ENCODE peak calls at places on chromosome 15, in four cellular contexts. T, P, L and F are unnamed samples. For H3K4me1, the result is how much of the 10 kb centered on the place peaks cover.

GRCh38 chr15:32715276-32715675 is 2.5 kb upstream of the GREM1 start:
- DNase-seq in P (no peak), T (peak), L (no peak), F (no peak)

GRCh38 chr15:36601497-36601932 is 22.1 kb downstream of the CDIN1 start:
- DNase-seq in L (no peak), P (peak), T (peak), F (no peak)

GRCh38 chr15:85831415-85832113 is 36.8 kb upstream of the KLHL25 start:
- DNase-seq in P (peak), T (peak), L (peak), F (peak)

GRCh38 chr15:62769604-62770003 is 272.9 kb upstream of the TPM1 start:
- DNase-seq in L (no peak), T (peak), P (no peak), F (no peak)

GRCh38 chr15:101490408-101490891 is 943 bp upstream of the PCSK6 start:
- DNase-seq in T (no peak), P (peak), L (no peak), F (no peak)

GRCh38 chr15:43285609-43286037 is 18.9 kb upstream of the TGM5 start:
- DNase-seq in L (peak), T (peak), P (no peak), F (no peak)

GRCh38 chr15:59367022-59367451 is 5.6 kb downstream of the MYO1E start:
- DNase-seq in P (no peak), T (no peak), L (no peak), F (no peak)

GRCh38 chr15:28094732-28095521 is 4.2 kb downstream of the OCA2 start:
- DNase-seq in T (peak), P (no peak), L (no peak), F (peak)

GRCh38 chr15:79831635-79832034 is 65.2 kb downstream of the MTHFS start:
- DNase-seq in T (no peak), L (no peak), P (no peak), F (no peak)

GRCh38 chr15:45200001-45200798 is 12.4 kb upstream of the SHF start:
- DNase-seq in L (peak), P (peak), T (peak), F (peak)

GRCh38 chr15:82303956-82304640 is 41.5 kb downstream of the SAXO2 start:
- DNase-seq in P (no peak), T (no peak), L (no peak), F (no peak)

GRCh38 chr15:82118040-82118439 is 72.2 kb upstream of the MEX3B start:
- DNase-seq in L (no peak), P (no peak), T (no peak), F (no peak)

GRCh38 chr15:58311551-58311950 is 120.2 kb upstream of the LIPC start:
- DNase-seq in L (no peak), T (no peak), P (no peak), F (no peak)

GRCh38 chr15:95284933-95285401 is 1045.5 kb upstream of the NR2F2 start:
- DNase-seq in T (peak), P (no peak), L (no peak), F (no peak)

GRCh38 chr15:42716626-42717025 is 20.3 kb downstream of the CDAN1 start:
- DNase-seq in P (no peak), L (no peak), T (no peak), F (no peak)

GRCh38 chr15:39506146-39506545 is 74.7 kb upstream of the THBS1 start:
- DNase-seq in T (no peak), L (no peak), P (no peak), F (no peak)

GRCh38 chr15:35872577-35872976 is 326.6 kb upstream of the DPH6 start:
- DNase-seq in L (no peak), T (no peak), P (no peak), F (no peak)

GRCh38 chr15:76197703-76198455 is 113.4 kb downstream of the ETFA start:
- DNase-seq in T (peak), P (no peak), L (no peak), F (peak)

GRCh38 chr15:96585634-96586386 is 255.3 kb downstream of the NR2F2 start:
- DNase-seq in P (no peak), T (peak), L (no peak), F (no peak)

GRCh38 chr15:40064231-40064894 is 25.4 kb upstream of the SRP14 start:
- DNase-seq in L (peak), P (no peak), T (peak), F (no peak)

GRCh38 chr15:56739964-56740640 is 6.8 kb upstream of the ZNF280D start:
- DNase-seq in L (peak), T (peak), P (no peak), F (no peak)

GRCh38 chr15:52136471-52136993 is 24.0 kb upstream of the BCL2L10 start:
- DNase-seq in L (no peak), T (no peak), P (no peak), F (peak)
- H3K4me3 ChIP-seq in L (no peak), T (no peak), P (no peak), F (no peak)

GRCh38 chr15:99425666-99426301 is 140.0 kb upstream of the MEF2A start:
- DNase-seq in L (no peak), P (peak), T (no peak), F (peak)
- TF ChIP-seq CTCF in L (no peak), P (peak), T (peak), F (no peak)

DNA sequence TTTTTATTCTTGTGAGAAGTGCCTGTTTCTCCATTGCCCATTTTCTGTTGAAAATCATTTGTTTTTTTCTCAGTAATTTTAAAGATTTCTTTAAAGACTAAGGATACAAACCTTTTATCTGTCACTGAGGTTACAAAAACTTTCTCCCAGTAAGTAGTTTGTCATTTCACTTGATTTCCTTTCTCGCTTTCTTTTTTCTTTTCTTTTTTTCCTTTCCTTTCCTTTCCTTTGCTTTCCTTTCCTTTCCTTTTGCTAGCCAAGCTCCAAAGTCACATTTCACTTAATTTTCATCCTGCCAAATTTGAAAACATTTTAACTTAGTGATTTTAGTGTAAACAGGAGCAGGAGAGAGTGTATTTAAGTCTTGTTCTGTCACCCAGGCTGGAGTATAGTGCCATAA is 77.2 kb upstream of the CHRNB4 start:
- DNase-seq in P (no peak), L (no peak), T (no peak), F (no peak)
- H3K4me1 ChIP-seq in P (under half), L (under half), T (under half), F (under half)

DNA sequence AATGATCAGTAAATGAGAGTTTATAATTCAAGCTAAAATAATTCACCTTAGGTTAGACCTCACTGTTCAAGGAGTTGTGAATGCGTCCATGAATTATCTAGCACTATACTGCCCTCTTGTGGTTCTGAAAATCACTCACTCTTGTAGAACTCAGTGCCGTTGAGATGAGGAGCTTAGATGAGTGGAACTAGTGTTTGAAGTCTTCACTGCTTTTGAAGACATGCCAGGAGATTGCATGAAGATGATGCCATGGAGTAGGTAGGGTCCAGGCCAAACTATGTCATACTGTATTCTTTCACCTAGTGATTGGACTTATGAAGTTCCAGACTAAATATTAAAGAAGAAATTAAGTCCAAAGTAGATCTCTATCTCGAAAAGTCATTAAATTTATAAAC is 28.8 kb downstream of the LYSMD4 start:
- DNase-seq in T (peak), P (peak), L (peak), F (peak)
- H3K4me3 ChIP-seq in T (no peak), P (no peak), L (no peak), F (no peak)